ENCODE peak calls at places on chromosomes 1 and 21, in nine cellular contexts. H is colonic mucosa, A is uterus, M is Peyer's patch, L is HepG2, G is spleen, T is heart right ventricle, V is lower lobe of right lung, U is IMR-90. S is an unnamed sample. For H3K9me3, the result is how much of the 10 kb centered on the place peaks cover.

GRCh38 chr1:29186252-29186651 is 4.6 kb upstream of the SRSF4 start:
- DNase-seq in G (no peak), M (no peak), H (no peak), U (peak), A (no peak), T (no peak), V (no peak), L (peak), S (no peak)

GRCh38 chr1:52530563-52531144 is 22.2 kb downstream of the TUT4 start:
- DNase-seq in M (no peak), T (no peak), U (no peak), L (no peak), A (no peak), H (no peak), G (no peak), V (no peak), S (no peak)

GRCh38 chr21:32687946-32688345 is 39.9 kb downstream of the SYNJ1 start:
- DNase-seq in M (no peak), V (no peak), L (no peak), G (no peak), U (no peak), A (no peak), H (no peak), T (no peak), S (no peak)

GRCh38 chr1:44031051-44031899 is at the start of gene SLC6A9:
- DNase-seq in A (peak), U (peak), V (peak), M (peak), H (peak), G (peak), T (peak), L (peak), S (peak)

GRCh38 chr1:164969256-164969655 is 387.3 kb downstream of the LMX1A start:
- DNase-seq in V (no peak), G (no peak), H (no peak), L (no peak), U (no peak), M (no peak), T (no peak), A (no peak), S (no peak)

GRCh38 chr1:199774433-199775089 is 252.9 kb upstream of the NR5A2 start:
- DNase-seq in A (no peak), V (no peak), U (peak), T (no peak), H (peak), L (no peak), G (no peak), M (no peak), S (no peak)

GRCh38 chr1:6392081-6392879 is 1.3 kb downstream of the ACOT7 start:
- DNase-seq in L (peak), A (no peak), U (no peak), H (peak), G (no peak), M (no peak), T (no peak), V (no peak), S (no peak)

GRCh38 chr1:245549981-245550701 is 395.4 kb downstream of the KIF26B start:
- DNase-seq in L (no peak), V (no peak), M (no peak), T (no peak), G (no peak), H (no peak), A (no peak), U (no peak), S (no peak)

GRCh38 chr1:207747627-207748492 is 4.0 kb upstream of the CD46 start:
- DNase-seq in T (no peak), M (no peak), A (no peak), L (no peak), V (no peak), G (no peak), H (no peak), U (no peak), S (no peak)

GRCh38 chr1:73761559-73761958 is 436.4 kb downstream of the LRRIQ3 start:
- DNase-seq in G (no peak), H (no peak), L (no peak), T (no peak), V (no peak), A (no peak), M (no peak), U (no peak), S (no peak)

GRCh38 chr1:192639607-192640368 is 3.8 kb downstream of the RGS13 start:
- DNase-seq in T (no peak), A (no peak), H (no peak), L (no peak), V (no peak), G (no peak), M (no peak), U (peak), S (no peak)

GRCh38 chr21:45525153-45525909 is 16.9 kb downstream of the SLC19A1 start:
- DNase-seq in U (no peak), H (peak), L (peak), M (no peak), V (peak), A (peak), G (peak), T (peak), S (no peak)

GRCh38 chr1:71222668-71223067 is 141.8 kb upstream of the ZRANB2 start:
- DNase-seq in L (no peak), H (no peak), A (no peak), V (no peak), M (no peak), T (no peak), U (no peak), G (no peak), S (no peak)

GRCh38 chr1:25068316-25068715 is 138.2 kb upstream of the RUNX3 start:
- DNase-seq in U (no peak), T (no peak), A (no peak), G (peak), H (no peak), V (peak), M (no peak), L (no peak), S (no peak)

GRCh38 chr21:15243356-15243755 is 178.6 kb upstream of the NRIP1 start:
- DNase-seq in L (no peak), M (no peak), A (no peak), G (no peak), H (no peak), T (no peak), U (no peak), V (no peak), S (no peak)

GRCh38 chr1:33267468-33268205 is 11.3 kb downstream of the ZNF362 start:
- DNase-seq in L (no peak), V (no peak), M (no peak), U (no peak), H (no peak), A (no peak), T (no peak), G (no peak), S (no peak)

GRCh38 chr1:44108971-44109370 is 9.7 kb upstream of the KLF17 start:
- DNase-seq in V (no peak), U (no peak), H (no peak), A (no peak), M (no peak), T (no peak), L (no peak), G (no peak), S (no peak)

GRCh38 chr21:28459193-28459592 is 533.5 kb downstream of the LTN1 start:
- DNase-seq in U (no peak), L (no peak), H (no peak), A (no peak), G (no peak), T (no peak), M (no peak), V (no peak), S (no peak)

GRCh38 chr1:235998812-235999211 is 66.1 kb downstream of the NID1 start:
- DNase-seq in L (no peak), G (no peak), V (no peak), U (no peak), A (no peak), M (no peak), T (no peak), H (no peak), S (peak)

DNA sequence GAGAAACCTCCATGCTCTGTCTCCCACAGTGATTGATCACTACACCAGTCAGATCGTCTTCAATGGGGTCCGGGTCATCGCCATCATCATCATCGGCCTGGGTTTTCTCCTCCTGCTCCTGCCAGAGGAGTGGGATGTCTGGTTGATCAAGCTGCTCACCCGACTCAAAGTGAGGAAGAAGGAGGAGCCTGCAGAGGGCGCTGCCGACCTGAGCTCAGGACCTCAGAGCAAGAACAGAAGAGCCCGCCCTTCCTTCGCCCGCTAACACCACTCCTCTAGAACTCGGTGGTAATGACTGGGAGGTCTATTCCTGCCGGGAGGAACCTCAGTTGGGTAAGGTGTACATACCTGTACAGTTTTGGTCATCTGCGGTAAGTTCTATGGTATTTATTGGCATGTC is 50.3 kb upstream of the COA6 start:
- DNase-seq in A (no peak), L (peak), G (peak), M (peak), V (peak), T (peak), U (peak), H (peak), S (peak)
- TF ChIP-seq CTCF in A (no peak), L (peak), G (no peak), M (peak), V (peak), T (no peak), U (peak), H (no peak), S (peak)

GRCh38 chr1:40469327-40469726 is 7.8 kb upstream of the ZFP69 start:
- DNase-seq in U (no peak), T (no peak), A (no peak), H (no peak), M (no peak), G (no peak), V (no peak), L (no peak), S (no peak)
- H3K9me3 ChIP-seq in U (half or more), T (under half), A (under half), H (under half), M (half or more), G (half or more), V (half or more), L (half or more), S (half or more)

GRCh38 chr1:100463809-100464424 is 74.0 kb upstream of the GPR88 start:
- DNase-seq in L (peak), M (peak), A (peak), V (peak), H (peak), G (peak), T (peak), U (peak), S (peak)
- H3K27ac ChIP-seq in L (no peak), M (no peak), A (no peak), V (no peak), H (no peak), G (no peak), T (no peak), U (no peak), S (no peak)

DNA sequence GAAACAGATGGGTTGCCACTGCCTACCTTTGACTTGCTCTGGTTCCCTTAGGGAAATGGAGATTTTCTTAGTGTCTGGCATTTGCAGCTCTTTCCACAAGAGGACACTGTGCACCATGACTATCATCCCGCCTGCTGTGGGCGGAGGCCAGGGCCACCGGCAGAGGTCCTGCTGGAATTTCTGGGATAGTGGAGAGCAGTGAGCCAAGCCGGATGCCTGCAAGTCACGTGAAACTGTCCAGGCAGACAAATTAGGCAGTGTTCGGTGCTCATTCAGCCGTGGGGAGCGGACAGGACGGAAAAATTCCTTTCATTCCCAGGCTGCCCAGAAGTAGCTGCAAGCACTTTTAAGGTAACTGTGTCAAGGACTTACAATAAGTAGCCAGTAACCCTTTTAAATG is 43.4 kb downstream of the IGSF5 start:
- DNase-seq in A (peak), L (peak), H (peak), T (peak), M (peak), V (peak), G (peak), U (peak), S (no peak)
- TF ChIP-seq CTCF in A (peak), L (peak), H (peak), T (peak), M (peak), V (peak), G (peak), U (peak), S (no peak)

GRCh38 chr1:248788327-248788726 is 32.8 kb upstream of the LYPD8 start:
- DNase-seq in G (no peak), U (no peak), V (no peak), A (no peak), H (no peak), T (no peak), L (no peak), M (no peak), S (no peak)
- H3K9me3 ChIP-seq in G (under half), U (under half), V (under half), A (under half), H (under half), T (under half), L (under half), M (under half), S (under half)

GRCh38 chr1:11789126-11790067 is 16.4 kb downstream of the MTHFR start:
- DNase-seq in U (no peak), L (no peak), G (peak), M (no peak), V (no peak), T (no peak), A (no peak), H (no peak), S (no peak)
- H3K27ac ChIP-seq in U (peak), L (no peak), G (peak), M (peak), V (peak), T (peak), A (peak), H (peak), S (no peak)

S was measured in CD4-positive, alpha-beta T cell.